ENCODE peak calls at places on chromosomes 13 and 19, in five cellular contexts. A, U, H, J and Y are unnamed samples.

GRCh38 chr13:46297338-46297737 is 85.6 kb downstream of the LRRC63 start:
- DNase-seq in A (no peak), U (no peak), H (no peak), J (no peak), Y (peak; percentile 59)

GRCh38 chr13:43054803-43055802 is 31.7 kb downstream of the DNAJC15 start:
- DNase-seq in A (peak; percentile 20), U (no peak), H (peak; percentile 60), J (no peak), Y (peak; percentile 78)

GRCh38 chr13:41136396-41137031 is 3.9 kb upstream of the KBTBD6 start:
- DNase-seq in A (no peak), U (no peak), H (no peak), J (no peak), Y (no peak)

GRCh38 chr13:97221989-97222700 is at the start of gene MBNL2:
- DNase-seq in A (peak; percentile 88), U (peak; percentile 75), H (peak; percentile 89), J (peak; percentile 67), Y (peak; percentile 96)

GRCh38 chr19:5578094-5578846 is 10.5 kb upstream of the TINCR start:
- DNase-seq in A (peak; percentile 52), U (no peak), H (peak; percentile 61), J (peak; percentile 57), Y (peak; percentile 55)

GRCh38 chr19:54188224-54188871 is 1.0 kb downstream of the MBOAT7 start:
- DNase-seq in A (no peak), U (no peak), H (no peak), J (no peak), Y (peak; percentile 42)

GRCh38 chr19:46951236-46951986 is 68.2 kb upstream of the NPAS1 start:
- DNase-seq in A (no peak), U (no peak), H (no peak), J (peak; percentile 94), Y (no peak)

GRCh38 chr19:10009714-10010224 is 535 bp downstream of the COL5A3 start:
- DNase-seq in A (no peak), U (no peak), H (no peak), J (no peak), Y (peak; percentile 14)

GRCh38 chr19:18417250-18418033 is 1.8 kb upstream of the SSBP4 start:
- DNase-seq in A (no peak), U (no peak), H (peak; percentile 62), J (no peak), Y (peak; percentile 90)

GRCh38 chr19:18416778-18417249 is 2.4 kb upstream of the SSBP4 start:
- DNase-seq in A (peak; percentile 74), U (no peak), H (peak; percentile 81), J (no peak), Y (peak; percentile 95)

GRCh38 chr19:18412610-18413239 is 6.5 kb upstream of the SSBP4 start:
- DNase-seq in A (no peak), U (no peak), H (no peak), J (no peak), Y (no peak)

GRCh38 chr19:18414504-18415176 is 4.6 kb upstream of the SSBP4 start:
- DNase-seq in A (no peak), U (no peak), H (no peak), J (no peak), Y (no peak)

DNA sequence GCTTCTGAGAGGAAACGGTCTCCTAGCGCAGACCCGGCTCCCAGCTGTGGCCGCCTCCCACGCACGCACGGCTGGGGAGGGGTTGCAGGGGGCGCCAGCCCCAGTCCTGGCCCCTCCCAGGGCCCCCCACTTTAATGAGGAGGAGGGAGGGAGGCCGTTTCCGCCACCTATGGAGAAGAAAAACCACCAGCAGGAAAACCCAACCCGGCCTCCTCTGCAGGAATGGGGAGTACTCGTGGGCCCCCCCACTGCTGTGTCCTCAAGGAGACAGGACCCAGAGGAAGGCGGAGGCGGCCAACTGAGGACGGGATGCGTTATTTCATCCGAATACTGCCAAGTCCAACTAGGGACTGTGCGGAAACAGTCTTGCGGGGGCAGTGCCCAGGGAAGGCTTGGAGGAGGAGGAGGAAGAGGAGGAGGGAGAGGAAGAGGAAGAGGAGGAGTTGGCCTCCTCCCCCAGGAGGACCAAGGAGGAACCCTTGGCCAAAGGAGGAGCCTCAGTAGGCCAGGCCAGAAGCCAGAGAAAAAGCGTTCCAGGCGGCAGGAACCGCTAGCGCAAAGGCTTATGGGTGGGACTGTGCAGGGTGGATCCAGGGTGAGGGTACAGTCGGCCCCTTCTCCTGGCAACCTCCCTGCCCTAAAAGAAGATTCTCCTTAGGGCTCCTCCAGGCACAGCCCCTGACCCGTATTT is 3.9 kb upstream of the SSBP4 start:
- DNase-seq in A (peak; percentile 89), U (no peak), H (no peak), J (no peak), Y (peak; percentile 97)
- H3K4me3 ChIP-seq in A (peak overlapping the region; percentile 36), U (peak overlapping the region; percentile 65), H (no peak overlapping the region), J (no peak overlapping the region), Y (peak overlapping the region; percentile 47)

GRCh38 chr13:99979453-99980200 is 2.0 kb upstream of the ZIC2 start:
- DNase-seq in A (no peak), U (no peak), H (no peak), J (no peak), Y (no peak)
- H3K4me3 ChIP-seq in A (peak overlapping the region; percentile 15), U (peak overlapping the region; percentile 63), H (peak overlapping the region; percentile 23), J (peak overlapping the region; percentile 92), Y (no peak overlapping the region)

GRCh38 chr13:113405481-113406300 is 41.8 kb upstream of the GRTP1 start:
- DNase-seq in A (no peak), U (no peak), H (no peak), J (no peak), Y (no peak)

GRCh38 chr13:113406321-113407102 is 42.6 kb upstream of the GRTP1 start:
- DNase-seq in A (no peak), U (no peak), H (no peak), J (no peak), Y (no peak)

GRCh38 chr13:113404366-113404722 is 40.4 kb upstream of the GRTP1 start:
- DNase-seq in A (no peak), U (no peak), H (no peak), J (no peak), Y (no peak)

GRCh38 chr13:113403255-113404104 is 39.5 kb upstream of the GRTP1 start:
- DNase-seq in A (no peak), U (no peak), H (no peak), J (no peak), Y (no peak)

DNA sequence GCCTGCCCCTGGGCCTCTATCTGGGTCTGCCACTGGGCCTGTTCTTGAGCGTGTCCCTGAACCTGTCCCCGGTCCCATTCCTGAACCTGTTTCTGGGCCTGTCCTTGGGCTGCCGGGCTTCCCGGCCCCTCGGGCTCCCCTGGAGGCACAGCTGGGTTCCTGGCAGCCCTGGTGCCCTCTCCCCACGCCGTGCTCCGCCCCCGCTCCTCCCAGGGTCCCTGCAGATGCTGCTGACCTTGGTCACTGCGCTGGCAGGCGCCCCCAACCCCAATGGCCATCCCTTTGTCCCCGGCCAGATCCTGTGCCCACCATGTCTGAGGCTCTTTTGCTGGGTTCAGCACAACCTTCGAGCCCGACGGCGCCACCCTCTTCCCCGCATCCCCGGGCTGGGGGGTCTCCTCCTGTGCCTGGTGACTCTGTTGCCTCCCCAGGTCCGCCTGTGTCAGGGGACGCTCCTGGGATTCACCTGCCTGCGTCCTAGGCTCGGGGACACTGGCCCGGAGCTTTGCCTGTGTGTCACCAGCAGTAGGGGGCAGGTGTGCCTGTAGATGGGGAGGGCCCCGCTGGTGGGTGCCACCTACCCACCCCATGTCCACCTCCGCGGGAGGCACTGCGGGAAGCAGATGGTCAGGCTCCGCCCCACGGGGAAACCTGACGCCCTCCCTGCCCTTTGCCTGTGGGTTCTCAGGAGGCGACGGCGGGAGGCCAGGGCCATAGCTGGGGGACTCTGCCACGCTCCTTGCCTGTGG is 41.0 kb upstream of the GRTP1 start:
- DNase-seq in A (no peak), U (no peak), H (no peak), J (no peak), Y (no peak)
- H3K4me3 ChIP-seq in A (no peak overlapping the region), U (no peak overlapping the region), H (no peak overlapping the region), J (no peak overlapping the region), Y (no peak overlapping the region)

GRCh38 chr13:51818771-51819511 is 15.0 kb upstream of the DHRS12 start:
- DNase-seq in A (no peak), U (no peak), H (no peak), J (no peak), Y (peak; percentile 62)
- H3K4me3 ChIP-seq in A (no peak overlapping the region), U (no peak overlapping the region), H (no peak overlapping the region), J (no peak overlapping the region), Y (no peak overlapping the region)

GRCh38 chr19:42282810-42283247 is 13.8 kb downstream of the CIC start:
- DNase-seq in A (no peak), U (no peak), H (no peak), J (no peak), Y (no peak)
- H3K4me3 ChIP-seq in A (peak overlapping the region; percentile 38), U (peak overlapping the region; percentile 86), H (peak overlapping the region; percentile 26), J (peak overlapping the region; percentile 76), Y (peak overlapping the region; percentile 43)

GRCh38 chr19:28632357-28633076 is 580.4 kb downstream of the UQCRFS1 start:
- DNase-seq in A (no peak), U (no peak), H (no peak), J (no peak), Y (no peak)
- H3K4me3 ChIP-seq in A (no peak overlapping the region), U (no peak overlapping the region), H (no peak overlapping the region), J (no peak overlapping the region), Y (no peak overlapping the region)